ENCODE peak calls at places on chromosomes 1 and 21, in eight cellular contexts. D is Calu3; O is ascending aorta; K is stimulated activated CD8-positive, alpha-beta memory T cell treated with anti-CD3 and anti-CD28 coated beads, Interleukin-12 subunit alpha, Interleukin-12 subunit beta, amount 100 ng/mL, for 1 hour; R is stromal cell of bone marrow; F is NCI-H1105; S is cerebellum; I is thoracic aorta. H is an unnamed sample.

GRCh38 chr1:92834617-92835016 is 2.8 kb downstream of the RPL5 start:
- DNase-seq in I (no peak), F (no peak), K (no peak), S (no peak), R (no peak), D (no peak), O (no peak), H (no peak)

GRCh38 chr21:43921979-43922945 is 57.2 kb downstream of the AGPAT3 start:
- DNase-seq in R (no peak), O (no peak), S (no peak), K (peak; percentile 61), D (no peak), F (no peak), I (no peak), H (peak; percentile 95)

GRCh38 chr1:27864264-27864895 is 8.0 kb upstream of the THEMIS2 start:
- DNase-seq in R (no peak), I (no peak), K (no peak), F (no peak), O (no peak), S (no peak), D (no peak), H (no peak)

GRCh38 chr1:25208561-25209222 is 23.6 kb downstream of the SYF2 start:
- DNase-seq in S (no peak), F (no peak), R (no peak), I (no peak), K (no peak), D (no peak), O (no peak), H (no peak)

GRCh38 chr21:20802201-20802600 is 196.0 kb upstream of the NCAM2 start:
- DNase-seq in I (no peak), D (no peak), S (no peak), R (no peak), O (no peak), K (no peak), F (no peak), H (no peak)

GRCh38 chr1:54463259-54464030 is 57.3 kb upstream of the SSBP3 start:
- DNase-seq in S (no peak), R (no peak), K (no peak), D (no peak), F (no peak), O (no peak), I (no peak), H (no peak)

GRCh38 chr1:47725732-47726495 is 271.3 kb downstream of the TRABD2B start:
- DNase-seq in K (peak; percentile 32), I (no peak), R (peak; percentile 49), D (peak; percentile 85), F (peak; percentile 81), S (peak; percentile 68), O (no peak), H (peak; percentile 93)

GRCh38 chr1:182397653-182398388 is 2.6 kb downstream of the TEDDM1 start:
- DNase-seq in O (no peak), F (no peak), R (no peak), I (no peak), K (no peak), S (no peak), D (peak; percentile 20), H (no peak)

GRCh38 chr1:156602557-156602993 is 1.3 kb upstream of the GPATCH4 start:
- DNase-seq in D (no peak), F (no peak), K (no peak), S (no peak), O (no peak), I (no peak), R (no peak), H (no peak)

GRCh38 chr1:18703041-18703621 is 72.5 kb downstream of the PAX7 start:
- DNase-seq in R (no peak), S (no peak), O (no peak), F (no peak), D (no peak), K (no peak), I (no peak), H (peak; percentile 91)

GRCh38 chr21:43667191-43667904 is 8.0 kb downstream of the RRP1B start:
- DNase-seq in S (no peak), O (no peak), I (no peak), D (no peak), R (peak; percentile 84), K (no peak), F (no peak), H (no peak)

GRCh38 chr1:19427087-19427781 is 58.1 kb downstream of the CAPZB start:
- DNase-seq in O (no peak), F (no peak), D (no peak), R (no peak), S (no peak), I (no peak), K (no peak), H (no peak)

GRCh38 chr1:218613105-218613504 is 268.0 kb downstream of the TGFB2 start:
- DNase-seq in F (no peak), S (no peak), R (no peak), I (no peak), D (no peak), O (no peak), K (no peak), H (no peak)

GRCh38 chr21:26797878-26798456 is 47.2 kb downstream of the ADAMTS1 start:
- DNase-seq in S (no peak), I (no peak), O (no peak), R (no peak), D (no peak), K (no peak), F (no peak), H (no peak)

GRCh38 chr1:205350626-205351235 is 6.0 kb downstream of the KLHDC8A start:
- DNase-seq in F (no peak), I (no peak), O (no peak), K (no peak), D (no peak), R (no peak), S (no peak), H (peak; percentile 73)

GRCh38 chr1:212667223-212668139 is 32.2 kb downstream of the BATF3 start:
- DNase-seq in F (no peak), O (no peak), D (peak; percentile 44), I (peak; percentile 23), S (no peak), R (peak; percentile 96), K (no peak), H (peak; percentile 78)

GRCh38 chr1:31785947-31786290 is 21.8 kb upstream of the ADGRB2 start:
- DNase-seq in I (no peak), O (no peak), R (no peak), S (no peak), D (no peak), F (no peak), K (no peak), H (peak; percentile 35)

GRCh38 chr1:22728751-22729399 is 18.2 kb downstream of the EPHB2 start:
- DNase-seq in S (no peak), R (no peak), I (no peak), K (no peak), O (no peak), F (no peak), D (no peak), H (peak; percentile 68)

GRCh38 chr1:154906621-154907081 is 29.9 kb downstream of the PMVK start:
- DNase-seq in O (no peak), K (no peak), F (no peak), R (no peak), S (peak; percentile 12), I (no peak), D (peak; percentile 30), H (peak; percentile 35)

GRCh38 chr1:6448749-6449631 is 17.0 kb downstream of the TNFRSF25 start:
- DNase-seq in F (peak; percentile 59), O (no peak), K (no peak), I (no peak), S (peak; percentile 37), D (no peak), R (no peak), H (peak; percentile 89)

GRCh38 chr1:55164906-55165305 is 50.3 kb downstream of the USP24 start:
- DNase-seq in I (no peak), R (no peak), O (no peak), K (no peak), S (no peak), D (no peak), F (no peak), H (no peak)

GRCh38 chr1:222730866-222731265 is 6.1 kb upstream of the FAM177B start:
- DNase-seq in R (no peak), D (no peak), K (no peak), I (no peak), F (no peak), S (no peak), O (no peak), H (no peak)

GRCh38 chr1:5664081-5664480 is 328.1 kb downstream of the NPHP4 start:
- DNase-seq in S (no peak), D (no peak), R (no peak), O (no peak), F (no peak), I (no peak), K (no peak), H (no peak)

GRCh38 chr1:180926164-180926981 is 13.7 kb downstream of the KIAA1614 start:
- DNase-seq in S (peak; percentile 72), D (no peak), R (no peak), F (peak; percentile 80), K (no peak), I (no peak), O (no peak), H (no peak)

GRCh38 chr1:219626865-219627264 is 14.0 kb upstream of the ZC3H11B start:
- DNase-seq in S (no peak), R (no peak), K (no peak), I (no peak), D (no peak), F (no peak), O (no peak), H (no peak)